ENCODE peak calls at places on chromosome 21, in five cellular contexts. One of them, this sample, is unnamed.

GRCh38 chr21:15850645-15851044 is 120.9 kb downstream of the USP25 start:
- DNase-seq in bronchial epithelial cell: peak; percentile 75
- DNase-seq in ELR: peak; percentile 73
- DNase-seq in SHP77: no peak
- DNase-seq in AG08396: peak; percentile 15
- DNase-seq in this sample: no peak

GRCh38 chr21:17051054-17051453 is 461.8 kb upstream of the CXADR start:
- DNase-seq in bronchial epithelial cell: no peak
- DNase-seq in ELR: no peak
- DNase-seq in SHP77: no peak
- DNase-seq in AG08396: no peak
- DNase-seq in this sample: no peak

GRCh38 chr21:37367758-37368535 is 1.4 kb downstream of the DYRK1A start:
- DNase-seq in bronchial epithelial cell: no peak
- DNase-seq in ELR: peak; percentile 52
- DNase-seq in SHP77: no peak
- DNase-seq in AG08396: peak; percentile 20
- DNase-seq in this sample: no peak

GRCh38 chr21:42118901-42119300 is 47.8 kb downstream of the UMODL1 start:
- DNase-seq in bronchial epithelial cell: no peak
- DNase-seq in ELR: peak; percentile 14
- DNase-seq in SHP77: peak; percentile 53
- DNase-seq in AG08396: no peak
- DNase-seq in this sample: no peak

GRCh38 chr21:45724345-45724961 is 80.9 kb downstream of the PCBP3 start:
- DNase-seq in bronchial epithelial cell: no peak
- DNase-seq in ELR: no peak
- DNase-seq in SHP77: no peak
- DNase-seq in AG08396: no peak
- DNase-seq in this sample: no peak

GRCh38 chr21:37659874-37660273 is 256.4 kb downstream of the KCNJ6 start:
- DNase-seq in bronchial epithelial cell: no peak
- DNase-seq in ELR: no peak
- DNase-seq in SHP77: no peak
- DNase-seq in AG08396: no peak
- DNase-seq in this sample: no peak

GRCh38 chr21:39441502-39442475 is 3.8 kb downstream of the LCA5L start:
- DNase-seq in bronchial epithelial cell: peak; percentile 50
- DNase-seq in ELR: peak; percentile 62
- DNase-seq in SHP77: peak; percentile 58
- DNase-seq in AG08396: peak; percentile 57
- DNase-seq in this sample: no peak

GRCh38 chr21:37159053-37159776 is 86.2 kb downstream of the TTC3 start:
- DNase-seq in bronchial epithelial cell: no peak
- DNase-seq in ELR: no peak
- DNase-seq in SHP77: no peak
- DNase-seq in AG08396: no peak
- DNase-seq in this sample: no peak

GRCh38 chr21:33441489-33442477 is 38.0 kb downstream of the TMEM50B start:
- DNase-seq in bronchial epithelial cell: peak; percentile 92
- DNase-seq in ELR: peak; percentile 70
- DNase-seq in SHP77: peak; percentile 91
- DNase-seq in AG08396: peak; percentile 60
- DNase-seq in this sample: no peak

GRCh38 chr21:29372063-29372802 is 73.5 kb downstream of the BACH1 start:
- DNase-seq in bronchial epithelial cell: peak; percentile 69
- DNase-seq in ELR: peak; percentile 86
- DNase-seq in SHP77: peak; percentile 82
- DNase-seq in AG08396: peak; percentile 66
- DNase-seq in this sample: peak; percentile 71

GRCh38 chr21:45383111-45383614 is 21.8 kb upstream of the COL18A1 start:
- DNase-seq in bronchial epithelial cell: no peak
- DNase-seq in ELR: no peak
- DNase-seq in SHP77: no peak
- DNase-seq in AG08396: no peak
- DNase-seq in this sample: no peak

GRCh38 chr21:42156690-42157605 is 62.0 kb upstream of the ABCG1 start:
- DNase-seq in bronchial epithelial cell: no peak
- DNase-seq in ELR: no peak
- DNase-seq in SHP77: peak; percentile 36
- DNase-seq in AG08396: no peak
- DNase-seq in this sample: no peak

GRCh38 chr21:44428281-44428942 is 26.9 kb upstream of the LRRC3 start:
- DNase-seq in bronchial epithelial cell: peak; percentile 3
- DNase-seq in ELR: peak; percentile 27
- DNase-seq in SHP77: peak; percentile 48
- DNase-seq in AG08396: no peak
- DNase-seq in this sample: no peak

GRCh38 chr21:34865922-34866271 is 183.2 kb downstream of the RUNX1 start:
- DNase-seq in bronchial epithelial cell: no peak
- DNase-seq in ELR: no peak
- DNase-seq in SHP77: no peak
- DNase-seq in AG08396: no peak
- DNase-seq in this sample: no peak

GRCh38 chr21:44436111-44436611 is 19.1 kb upstream of the LRRC3 start:
- DNase-seq in bronchial epithelial cell: no peak
- DNase-seq in ELR: no peak
- DNase-seq in SHP77: no peak
- DNase-seq in AG08396: no peak
- DNase-seq in this sample: no peak

GRCh38 chr21:33949516-33950424 is 34.2 kb upstream of the ATP5PO start:
- DNase-seq in bronchial epithelial cell: no peak
- DNase-seq in ELR: no peak
- DNase-seq in SHP77: no peak
- DNase-seq in AG08396: no peak
- DNase-seq in this sample: no peak

GRCh38 chr21:46097826-46098286 is at the start of gene COL6A2:
- DNase-seq in bronchial epithelial cell: no peak
- DNase-seq in ELR: peak; percentile 74
- DNase-seq in SHP77: no peak
- DNase-seq in AG08396: peak; percentile 91
- DNase-seq in this sample: peak; percentile 54

GRCh38 chr21:32516729-32517649 is 68.3 kb downstream of the TCP10L start:
- DNase-seq in bronchial epithelial cell: no peak
- DNase-seq in ELR: peak; percentile 96
- DNase-seq in SHP77: no peak
- DNase-seq in AG08396: peak; percentile 33
- DNase-seq in this sample: no peak

GRCh38 chr21:34166468-34166867 is 93.1 kb downstream of the MRPS6 start:
- DNase-seq in bronchial epithelial cell: no peak
- DNase-seq in ELR: no peak
- DNase-seq in SHP77: no peak
- DNase-seq in AG08396: no peak
- DNase-seq in this sample: no peak

GRCh38 chr21:26845066-26845749 is at the start of gene ADAMTS1:
- DNase-seq in bronchial epithelial cell: peak; percentile 47
- DNase-seq in ELR: peak; percentile 85
- DNase-seq in SHP77: no peak
- DNase-seq in AG08396: peak; percentile 95
- DNase-seq in this sample: peak; percentile 88

This sample was measured in neuronal stem cell.